ENCODE peak calls at places on chromosomes 11 and 22, in six cellular contexts. X, Q, Y, O, W and F are unnamed samples.

GRCh38 chr11:17230867-17231851 is 23.4 kb upstream of the PIK3C2A start:
- DNase-seq in O (no peak), Y (no peak), X (no peak), Q (no peak), W (no peak), F (no peak)

GRCh38 chr11:119593346-119593745 is 135.7 kb downstream of the NECTIN1 start:
- DNase-seq in W (no peak), Q (no peak), X (no peak), Y (no peak), O (no peak), F (no peak)

GRCh38 chr11:76298255-76298654 is 82.7 kb downstream of the THAP12 start:
- DNase-seq in W (no peak), Y (no peak), Q (no peak), O (no peak), X (no peak), F (no peak)

GRCh38 chr11:63534895-63535461 is 1.6 kb upstream of the PLAAT4 start:
- DNase-seq in Y (no peak), Q (no peak), O (peak; percentile 2), W (no peak), X (no peak), F (no peak)

GRCh38 chr22:38035530-38035885 is 21.7 kb upstream of the PICK1 start:
- DNase-seq in Q (no peak), W (no peak), X (no peak), Y (peak; percentile 33), O (no peak), F (no peak)

GRCh38 chr11:72736452-72737069 is 15.6 kb downstream of the ARAP1 start:
- DNase-seq in Y (no peak), W (peak; percentile 76), O (peak; percentile 90), X (peak; percentile 77), Q (no peak), F (no peak)

GRCh38 chr11:57641426-57641825 is 8.3 kb downstream of the YPEL4 start:
- DNase-seq in X (peak; percentile 69), Q (no peak), O (peak; percentile 81), Y (no peak), W (peak; percentile 79), F (no peak)

GRCh38 chr11:118175600-118176399 is 639 bp downstream of the SCN2B start:
- DNase-seq in X (no peak), Y (no peak), O (no peak), W (peak; percentile 54), Q (peak; percentile 64), F (no peak)

GRCh38 chr22:39518996-39519680 is 1.2 kb upstream of the ATF4 start:
- DNase-seq in O (no peak), X (peak; percentile 48), W (no peak), Y (no peak), Q (no peak), F (no peak)

GRCh38 chr22:29664731-29665130 is 55.1 kb upstream of the CABP7 start:
- DNase-seq in O (peak; percentile 31), Q (no peak), Y (no peak), W (no peak), X (peak; percentile 40), F (no peak)

GRCh38 chr11:110409174-110409573 is 20.6 kb upstream of the FDX1 start:
- DNase-seq in X (peak; percentile 37), W (no peak), Q (no peak), Y (no peak), O (peak; percentile 44), F (no peak)

GRCh38 chr22:48135641-48136040 is 1373.2 kb downstream of the TBC1D22A start:
- DNase-seq in Y (no peak), O (no peak), W (no peak), X (no peak), Q (no peak), F (no peak)

GRCh38 chr22:50473855-50474671 is 772 bp downstream of the SBF1 start:
- DNase-seq in O (peak; percentile 71), W (no peak), Q (no peak), X (peak; percentile 67), Y (no peak), F (no peak)

GRCh38 chr11:68865241-68865640 is 23.5 kb upstream of the CPT1A start:
- DNase-seq in W (no peak), Q (no peak), Y (no peak), O (no peak), X (no peak), F (no peak)

GRCh38 chr22:42913874-42914510 is 56.9 kb upstream of the ARFGAP3 start:
- DNase-seq in X (no peak), Q (no peak), Y (no peak), O (no peak), W (peak; percentile 24), F (no peak)

GRCh38 chr11:126766425-126766824 is 234.1 kb downstream of the KIRREL3 start:
- DNase-seq in Y (no peak), X (no peak), O (no peak), Q (no peak), W (peak; percentile 8), F (no peak)

GRCh38 chr22:17167486-17167885 is 8.4 kb upstream of the HDHD5 start:
- DNase-seq in Y (no peak), X (no peak), Q (no peak), W (no peak), O (no peak), F (no peak)

GRCh38 chr11:24965780-24966179 is 468.9 kb downstream of the LUZP2 start:
- DNase-seq in X (no peak), O (peak; percentile 9), Q (no peak), Y (no peak), W (no peak), F (no peak)

GRCh38 chr11:33461726-33462125 is 204.5 kb downstream of the HIPK3 start:
- DNase-seq in Q (no peak), X (no peak), O (no peak), W (no peak), Y (no peak), F (no peak)

GRCh38 chr11:87597696-87598095 is 560.0 kb downstream of the TMEM135 start:
- DNase-seq in O (no peak), Q (no peak), Y (no peak), W (peak; percentile 32), X (no peak), F (no peak)

GRCh38 chr22:46547179-46547882 is 9.9 kb upstream of the CELSR1 start:
- DNase-seq in X (peak; percentile 77), O (peak; percentile 81), Q (no peak), Y (no peak), W (no peak), F (no peak)

GRCh38 chr11:59281177-59281576 is 68.5 kb upstream of the MPEG1 start:
- DNase-seq in Y (no peak), X (no peak), W (no peak), O (no peak), Q (peak; percentile 7), F (no peak)

GRCh38 chr11:214083-214482 is 6.6 kb downstream of the RIC8A start:
- DNase-seq in O (no peak), Q (no peak), W (no peak), X (no peak), Y (no peak), F (no peak)

GRCh38 chr11:114175706-114176105 is 116.2 kb downstream of the ZBTB16 start:
- DNase-seq in O (no peak), X (no peak), Q (no peak), Y (no peak), W (peak; percentile 67), F (no peak)

GRCh38 chr11:100098560-100098959 is 588.5 kb upstream of the ARHGAP42 start:
- DNase-seq in W (no peak), X (no peak), O (no peak), Q (no peak), Y (no peak), F (no peak)

GRCh38 chr11:76424379-76424778 is 20.4 kb upstream of the EMSY start:
- DNase-seq in O (no peak), Y (no peak), W (no peak), X (no peak), Q (no peak), F (no peak)

GRCh38 chr11:47305734-47306483 is 36.0 kb downstream of the MADD start:
- DNase-seq in X (no peak), W (no peak), Y (no peak), Q (no peak), O (no peak), F (no peak)

GRCh38 chr11:121829159-121829643 is 286.8 kb downstream of the BLID start:
- DNase-seq in X (peak; percentile 100), O (peak; percentile 96), Q (no peak), Y (no peak), W (no peak), F (no peak)

GRCh38 chr22:29043906-29044575 is 17.6 kb downstream of the C22orf31 start:
- DNase-seq in Q (no peak), Y (no peak), O (peak; percentile 84), X (peak; percentile 66), W (no peak), F (no peak)

GRCh38 chr11:73585834-73586575 is 11.9 kb downstream of the FAM168A start:
- DNase-seq in Q (no peak), X (peak; percentile 90), O (peak; percentile 61), Y (no peak), W (no peak), F (no peak)

GRCh38 chr22:28600546-28601143 is 79.0 kb downstream of the TTC28 start:
- DNase-seq in W (peak; percentile 52), Y (no peak), X (peak; percentile 72), O (peak; percentile 66), Q (no peak), F (peak; percentile 11)

GRCh38 chr11:112082729-112083128 is 3.8 kb downstream of the TIMM8B start:
- DNase-seq in W (no peak), O (peak; percentile 95), Q (no peak), X (peak; percentile 76), Y (no peak), F (no peak)
- H3K4ac ChIP-seq in W (no peak overlapping the region), O (no peak overlapping the region), Q (no peak overlapping the region), X (no peak overlapping the region), Y (no peak overlapping the region), F (no peak overlapping the region)

GRCh38 chr11:124801636-124802312 is 1.6 kb upstream of the MSANTD2 start:
- DNase-seq in Y (no peak), X (peak; percentile 22), W (peak; percentile 51), Q (no peak), O (peak; percentile 16), F (no peak)

GRCh38 chr11:124807660-124808270 is 7.6 kb upstream of the MSANTD2 start:
- DNase-seq in O (no peak), X (no peak), Y (no peak), W (no peak), Q (no peak), F (no peak)

GRCh38 chr11:124807201-124807600 is 7.0 kb upstream of the MSANTD2 start:
- DNase-seq in Y (no peak), Q (no peak), O (no peak), X (no peak), W (no peak), F (no peak)

GRCh38 chr11:124801014-124801413 is 808 bp upstream of the MSANTD2 start:
- DNase-seq in Y (no peak), X (peak; percentile 39), O (peak; percentile 70), W (no peak), Q (no peak), F (no peak)

GRCh38 chr11:124804884-124805283 is 4.7 kb upstream of the MSANTD2 start:
- DNase-seq in X (no peak), Y (no peak), O (no peak), Q (no peak), W (no peak), F (no peak)
- H2BK15ac ChIP-seq in X (no peak overlapping the region), Y (no peak overlapping the region), O (no peak overlapping the region), Q (no peak overlapping the region), W (no peak overlapping the region), F (no peak overlapping the region)

GRCh38 chr11:65745049-65745448 is 24.5 kb upstream of the RNASEH2C start:
- DNase-seq in O (no peak), X (no peak), W (no peak), Q (no peak), Y (no peak), F (no peak)
- H3K79me1 ChIP-seq in O (no peaks in the 10 kb centered on the region), X (no peaks in the 10 kb centered on the region), W (no peaks in the 10 kb centered on the region), Q (no peaks in the 10 kb centered on the region), Y (no peaks in the 10 kb centered on the region), F (peaks cover 3% of the 10 kb centered on the region)

GRCh38 chr11:78946945-78947914 is 372.6 kb upstream of the NARS2 start:
- DNase-seq in W (no peak), Y (no peak), Q (no peak), X (no peak), O (no peak), F (no peak)
- H3K4ac ChIP-seq in W (no peak overlapping the region), Y (no peak overlapping the region), Q (no peak overlapping the region), X (no peak overlapping the region), O (no peak overlapping the region), F (no peak overlapping the region)